ENCODE peak calls at places on chromosome 12, in six cellular contexts. One of them, this sample, is unnamed.

GRCh38 chr12:126353604-126354003 is 1288.4 kb downstream of the AACS start:
- DNase-seq in psoas muscle: no peak
- DNase-seq in stromal cell of bone marrow: peak
- DNase-seq in left kidney: no peak
- DNase-seq in fibroblast of the aortic adventitia: peak
- DNase-seq in lung: no peak
- DNase-seq in this sample: no peak

GRCh38 chr12:97223419-97223818 is 239.2 kb upstream of the RMST start:
- DNase-seq in psoas muscle: no peak
- DNase-seq in stromal cell of bone marrow: no peak
- DNase-seq in left kidney: no peak
- DNase-seq in fibroblast of the aortic adventitia: no peak
- DNase-seq in lung: no peak
- DNase-seq in this sample: no peak

GRCh38 chr12:43148711-43149110 is 403.3 kb downstream of the ADAMTS20 start:
- DNase-seq in psoas muscle: no peak
- DNase-seq in stromal cell of bone marrow: no peak
- DNase-seq in left kidney: no peak
- DNase-seq in fibroblast of the aortic adventitia: peak
- DNase-seq in lung: no peak
- DNase-seq in this sample: no peak

GRCh38 chr12:75457191-75457590 is 23.4 kb upstream of the GLIPR1 start:
- DNase-seq in psoas muscle: no peak
- DNase-seq in stromal cell of bone marrow: no peak
- DNase-seq in left kidney: no peak
- DNase-seq in fibroblast of the aortic adventitia: no peak
- DNase-seq in lung: no peak
- DNase-seq in this sample: no peak

GRCh38 chr12:103955811-103956514 is 9.7 kb upstream of the TDG start:
- DNase-seq in psoas muscle: no peak
- DNase-seq in stromal cell of bone marrow: no peak
- DNase-seq in left kidney: peak
- DNase-seq in fibroblast of the aortic adventitia: peak
- DNase-seq in lung: no peak
- DNase-seq in this sample: no peak

GRCh38 chr12:34290191-34290995 is 268.1 kb downstream of the ALG10 start:
- DNase-seq in psoas muscle: no peak
- DNase-seq in stromal cell of bone marrow: no peak
- DNase-seq in left kidney: no peak
- DNase-seq in fibroblast of the aortic adventitia: no peak
- DNase-seq in lung: no peak
- DNase-seq in this sample: no peak

GRCh38 chr12:111143216-111143756 is 222.9 kb upstream of the MYL2 start:
- DNase-seq in psoas muscle: no peak
- DNase-seq in stromal cell of bone marrow: no peak
- DNase-seq in left kidney: peak
- DNase-seq in fibroblast of the aortic adventitia: no peak
- DNase-seq in lung: no peak
- DNase-seq in this sample: no peak

GRCh38 chr12:130863298-130863697 is 8.6 kb upstream of the RAN start:
- DNase-seq in psoas muscle: no peak
- DNase-seq in stromal cell of bone marrow: no peak
- DNase-seq in left kidney: no peak
- DNase-seq in fibroblast of the aortic adventitia: no peak
- DNase-seq in lung: no peak
- DNase-seq in this sample: no peak

GRCh38 chr12:132141976-132142678 is 2.0 kb downstream of the DDX51 start:
- DNase-seq in psoas muscle: no peak
- DNase-seq in stromal cell of bone marrow: no peak
- DNase-seq in left kidney: no peak
- DNase-seq in fibroblast of the aortic adventitia: no peak
- DNase-seq in lung: no peak
- DNase-seq in this sample: no peak